ENCODE peak calls at places on chromosomes 2 and 18, in six cellular contexts. I, K, M, D, V and C are unnamed samples.

GRCh38 chr2:2326053-2326452 is 5.0 kb downstream of the MYT1L start:
- DNase-seq in I (no peak), K (no peak), M (no peak), D (no peak), V (no peak), C (no peak)

GRCh38 chr18:75201273-75201898 is 7.6 kb downstream of the PTGR3 start:
- DNase-seq in I (no peak), K (no peak), M (no peak), D (no peak), V (no peak), C (no peak)

GRCh38 chr2:65481961-65482360 is 49.6 kb upstream of the SPRED2 start:
- DNase-seq in I (no peak), K (no peak), M (no peak), D (no peak), V (no peak), C (no peak)

GRCh38 chr2:141317986-141318385 is 812.8 kb downstream of the LRP1B start:
- DNase-seq in I (no peak), K (no peak), M (no peak), D (no peak), V (no peak), C (no peak)

GRCh38 chr2:65395621-65396347 is 36.6 kb downstream of the SPRED2 start:
- DNase-seq in I (no peak), K (no peak), M (no peak), D (no peak), V (no peak), C (no peak)

GRCh38 chr2:239940861-239941570 is 84.1 kb downstream of the NDUFA10 start:
- DNase-seq in I (no peak), K (peak; percentile 54), M (no peak), D (no peak), V (no peak), C (no peak)

GRCh38 chr2:197145471-197146056 is 165.0 kb downstream of the ANKRD44 start:
- DNase-seq in I (no peak), K (no peak), M (no peak), D (no peak), V (peak; percentile 22), C (no peak)

GRCh38 chr2:232979871-232980461 is 33.1 kb downstream of the NGEF start:
- DNase-seq in I (no peak), K (no peak), M (peak; percentile 18), D (no peak), V (no peak), C (no peak)

GRCh38 chr2:101063753-101064502 is 61.8 kb downstream of the RPL31 start:
- DNase-seq in I (no peak), K (no peak), M (no peak), D (no peak), V (no peak), C (no peak)

GRCh38 chr2:182298456-182298855 is 128.4 kb downstream of the PDE1A start:
- DNase-seq in I (no peak), K (no peak), M (no peak), D (no peak), V (no peak), C (no peak)

GRCh38 chr2:199404841-199405240 is 52.9 kb downstream of the SATB2 start:
- DNase-seq in I (no peak), K (no peak), M (peak; percentile 37), D (no peak), V (no peak), C (no peak)

GRCh38 chr2:239488078-239488590 is 87.3 kb upstream of the HDAC4 start:
- DNase-seq in I (no peak), K (no peak), M (no peak), D (no peak), V (no peak), C (no peak)

GRCh38 chr2:39780825-39781600 is 2.0 kb upstream of the THUMPD2 start:
- DNase-seq in I (no peak), K (no peak), M (no peak), D (no peak), V (no peak), C (no peak)

GRCh38 chr18:46675112-46675511 is 18.1 kb upstream of the LOXHD1 start:
- DNase-seq in I (no peak), K (no peak), M (no peak), D (no peak), V (no peak), C (no peak)

GRCh38 chr18:63511285-63511684 is 30.9 kb upstream of the SERPINB12 start:
- DNase-seq in I (no peak), K (no peak), M (peak; percentile 15), D (peak; percentile 41), V (no peak), C (no peak)

GRCh38 chr18:58965291-58965929 is 100.7 kb downstream of the ZNF532 start:
- DNase-seq in I (no peak), K (no peak), M (no peak), D (no peak), V (no peak), C (no peak)

GRCh38 chr18:48565105-48565504 is 26.3 kb downstream of the CTIF start:
- DNase-seq in I (no peak), K (no peak), M (no peak), D (no peak), V (no peak), C (no peak)

GRCh38 chr2:182593394-182593707 is 122.7 kb upstream of the DNAJC10 start:
- DNase-seq in I (no peak), K (no peak), M (peak; percentile 60), D (no peak), V (no peak), C (no peak)

GRCh38 chr2:191968151-191968550 is 121.3 kb upstream of the CAVIN2 start:
- DNase-seq in I (no peak), K (no peak), M (no peak), D (no peak), V (no peak), C (no peak)

GRCh38 chr2:181038796-181039195 is 58.4 kb downstream of the UBE2E3 start:
- DNase-seq in I (no peak), K (no peak), M (no peak), D (no peak), V (no peak), C (no peak)

GRCh38 chr2:121388371-121388770 is 103.4 kb upstream of the TFCP2L1 start:
- DNase-seq in I (no peak), K (no peak), M (no peak), D (no peak), V (no peak), C (no peak)

GRCh38 chr2:48531141-48531648 is 1.2 kb downstream of the STON1 start:
- DNase-seq in I (no peak), K (no peak), M (peak; percentile 61), D (peak; percentile 22), V (no peak), C (no peak)

GRCh38 chr18:43570593-43570992 is 293.3 kb upstream of the SYT4 start:
- DNase-seq in I (no peak), K (no peak), M (no peak), D (no peak), V (no peak), C (no peak)

GRCh38 chr2:118906186-118906585 is 35.8 kb upstream of the MARCO start:
- DNase-seq in I (no peak), K (no peak), M (no peak), D (no peak), V (no peak), C (no peak)

GRCh38 chr2:147330925-147331324 is 513.9 kb upstream of the ACVR2A start:
- DNase-seq in I (no peak), K (no peak), M (no peak), D (no peak), V (no peak), C (no peak)

GRCh38 chr2:160842286-160842685 is 317.9 kb upstream of the TANK start:
- DNase-seq in I (no peak), K (no peak), M (no peak), D (no peak), V (no peak), C (no peak)